ENCODE peak calls at places on chromosomes 5 and 9, in six cellular contexts. K is omental fat pad, G is AG10803, C is HFFc6, H is spleen, Y is activated B cell treated with CpG ODN at 0.5 μM for 24 hours. L is an unnamed sample.

GRCh38 chr9:120885968-120886367 is 9.0 kb upstream of the PHF19 start:
- DNase-seq in C (no peak), Y (no peak), G (no peak), H (no peak), K (no peak), L (no peak)

GRCh38 chr9:86940774-86941173 is 6.5 kb downstream of the GAS1 start:
- DNase-seq in K (no peak), Y (no peak), C (no peak), H (no peak), G (no peak), L (no peak)

GRCh38 chr5:16656561-16657191 is 39.9 kb upstream of the RETREG1 start:
- DNase-seq in K (no peak), G (peak), C (no peak), Y (no peak), H (no peak), L (no peak)

GRCh38 chr9:134158753-134159392 is 5.5 kb downstream of the RNU6ATAC start:
- DNase-seq in G (no peak), K (no peak), H (peak), Y (no peak), C (no peak), L (no peak)

GRCh38 chr9:76155361-76155760 is 238.9 kb downstream of the RFK start:
- DNase-seq in Y (no peak), C (no peak), H (no peak), G (no peak), K (no peak), L (no peak)

GRCh38 chr5:164203581-164204225 is 698.3 kb downstream of the MAT2B start:
- DNase-seq in H (no peak), C (no peak), Y (no peak), G (no peak), K (no peak), L (no peak)

GRCh38 chr9:6658628-6659353 is 13.3 kb upstream of the GLDC start:
- DNase-seq in Y (no peak), H (no peak), K (no peak), G (no peak), C (no peak), L (no peak)

GRCh38 chr5:169242175-169242848 is 58.6 kb downstream of the SLIT3 start:
- DNase-seq in Y (no peak), H (no peak), C (no peak), K (no peak), G (no peak), L (no peak)

GRCh38 chr9:87880116-87880515 is 2.6 kb upstream of the SPATA31E1 start:
- DNase-seq in K (no peak), H (peak), G (no peak), C (no peak), Y (no peak), L (no peak)

GRCh38 chr5:96595300-96596090 is 66.7 kb upstream of the CAST start:
- DNase-seq in C (no peak), H (no peak), G (no peak), Y (no peak), K (no peak), L (no peak)

GRCh38 chr5:34868736-34869135 is 29.8 kb downstream of the TTC23L start:
- DNase-seq in K (no peak), G (no peak), Y (no peak), H (no peak), C (no peak), L (no peak)

GRCh38 chr5:53069626-53070025 is 39.9 kb downstream of the MOCS2 start:
- DNase-seq in C (peak), G (peak), K (no peak), Y (no peak), H (no peak), L (no peak)

GRCh38 chr5:38911933-38912332 is 66.1 kb downstream of the OSMR start:
- DNase-seq in Y (no peak), H (no peak), G (no peak), C (no peak), K (no peak), L (no peak)

GRCh38 chr5:92518318-92518913 is 1062.6 kb downstream of the NR2F1-AS1 start:
- DNase-seq in K (no peak), G (peak), Y (no peak), H (no peak), C (peak), L (no peak)

GRCh38 chr9:71604197-71605063 is 163.9 kb downstream of the CEMIP2 start:
- DNase-seq in K (peak), H (peak), G (peak), C (peak), Y (peak), L (peak)

GRCh38 chr9:127980056-127980705 is 608 bp downstream of the EEIG1 start:
- DNase-seq in H (peak), K (no peak), C (no peak), G (no peak), Y (peak), L (no peak)

GRCh38 chr5:94181940-94182339 is 436.5 kb downstream of the KIAA0825 start:
- DNase-seq in G (no peak), K (no peak), H (no peak), C (peak), Y (no peak), L (no peak)

GRCh38 chr9:107224252-107224651 is 58.8 kb upstream of the RAD23B start:
- DNase-seq in K (no peak), G (no peak), H (no peak), Y (no peak), C (no peak), L (no peak)

GRCh38 chr9:68832853-68833518 is 127.9 kb downstream of the PIP5K1B start:
- DNase-seq in G (no peak), H (no peak), Y (no peak), C (no peak), K (no peak), L (no peak)

GRCh38 chr5:149265559-149265958 is 6.1 kb upstream of the AFAP1L1 start:
- DNase-seq in K (no peak), H (no peak), C (peak), G (peak), Y (no peak), L (no peak)

GRCh38 chr9:37037137-37037743 is 3.2 kb upstream of the PAX5 start:
- DNase-seq in Y (no peak), G (no peak), K (no peak), H (peak), C (no peak), L (no peak)

GRCh38 chr5:97694091-97694490 is 511.0 kb upstream of the RIOK2 start:
- DNase-seq in G (no peak), C (no peak), Y (no peak), H (no peak), K (no peak), L (no peak)

GRCh38 chr9:113753398-113754119 is 122.5 kb upstream of the ZNF618 start:
- DNase-seq in C (no peak), Y (no peak), K (no peak), G (no peak), H (no peak), L (no peak)

GRCh38 chr5:60382761-60383160 is 317.2 kb downstream of the DEPDC1B start:
- DNase-seq in C (peak), K (no peak), H (no peak), G (peak), Y (no peak), L (no peak)

GRCh38 chr9:130555061-130555460 is 24.3 kb upstream of the FUBP3 start:
- DNase-seq in K (no peak), Y (no peak), G (no peak), H (no peak), C (no peak), L (no peak)

GRCh38 chr5:109907751-109908150 is 218.0 kb downstream of the MAN2A1 start:
- DNase-seq in H (no peak), K (no peak), C (peak), Y (no peak), G (peak), L (no peak)

GRCh38 chr5:117624226-117624625 is 1049.6 kb upstream of the SEMA6A start:
- DNase-seq in Y (no peak), H (no peak), G (no peak), K (no peak), C (no peak), L (no peak)

GRCh38 chr5:35023531-35024178 is 24.1 kb downstream of the AGXT2 start:
- DNase-seq in C (no peak), Y (no peak), H (no peak), G (no peak), K (no peak), L (no peak)

GRCh38 chr5:159442210-159442850 is 112.0 kb upstream of the IL12B start:
- DNase-seq in G (no peak), Y (no peak), C (no peak), H (no peak), K (no peak), L (no peak)

GRCh38 chr5:88438006-88438405 is 169.4 kb upstream of the TMEM161B start:
- DNase-seq in Y (no peak), C (no peak), H (no peak), G (peak), K (no peak), L (no peak)

GRCh38 chr9:128702949-128703615 is 779 bp downstream of the PKN3 start:
- DNase-seq in Y (peak), G (no peak), H (peak), K (no peak), C (no peak), L (no peak)

GRCh38 chr9:130668196-130668595 is 3.8 kb downstream of the PRDM12 start:
- DNase-seq in H (no peak), G (no peak), K (no peak), Y (no peak), C (no peak), L (no peak)

GRCh38 chr5:133063965-133064364 is 12.2 kb downstream of the HSPA4 start:
- DNase-seq in C (no peak), K (no peak), G (no peak), H (no peak), Y (no peak), L (no peak)

GRCh38 chr5:402615-403359 is 40.2 kb upstream of the EXOC3 start:
- DNase-seq in G (no peak), H (peak), Y (peak), C (no peak), K (no peak), L (no peak)
- TF ChIP-seq CTCF in G (no peak), H (no peak), Y (no peak), C (peak), K (no peak), L (no peak)

DNA sequence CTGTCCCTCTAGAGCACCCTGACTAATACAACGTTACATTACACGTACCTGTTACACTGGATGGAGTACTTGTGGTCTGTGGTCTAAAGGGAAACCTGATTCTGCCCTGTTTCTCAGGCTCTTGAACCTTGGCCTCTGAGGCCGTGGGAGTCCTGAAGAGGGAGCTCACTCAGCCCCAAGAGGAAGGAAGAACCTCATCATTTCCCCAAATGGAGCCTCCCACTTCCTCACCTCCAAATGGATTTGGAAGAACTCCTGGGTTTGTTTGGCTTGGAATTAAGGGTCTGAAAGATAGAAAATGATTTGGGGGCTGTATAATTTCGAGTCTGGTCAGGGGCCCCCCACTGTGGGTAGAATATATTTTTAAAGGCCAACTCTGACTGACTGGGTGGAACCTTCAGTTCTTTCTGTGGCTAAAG is 200.2 kb downstream of the SEMA6A start:
- DNase-seq in K (no peak), Y (no peak), C (no peak), H (no peak), G (no peak), L (no peak)
- TF ChIP-seq CTCF in K (no peak), Y (no peak), C (no peak), H (no peak), G (no peak), L (no peak)

GRCh38 chr5:136311999-136312398 is 53.3 kb downstream of the TRPC7 start:
- DNase-seq in H (no peak), C (no peak), Y (no peak), K (no peak), G (no peak), L (no peak)
- TF ChIP-seq CTCF in H (no peak), C (no peak), Y (no peak), K (no peak), G (no peak), L (no peak)

GRCh38 chr9:92639124-92639523 is 30.8 kb downstream of the IPPK start:
- DNase-seq in C (no peak), G (no peak), H (peak), K (no peak), Y (no peak), L (no peak)
- TF ChIP-seq CTCF in C (no peak), G (no peak), H (no peak), K (no peak), Y (no peak), L (no peak)

L was measured in esophagus squamous epithelium.